ENCODE peak calls at places on chromosomes 6 and 20, in seven cellular contexts. H is activated T-helper 1 cell treated with anti-CD3 and anti-CD28 coated beads, Interleukin-2, amount 50 U/mL, for 16 hours; O is colonic mucosa; E is aorta; R is HL-60; L is KG1; V is Calu3. D is an unnamed sample.

GRCh38 chr6:132865364-132865763 is 51.0 kb downstream of the RPS12 start:
- DNase-seq in H (no peak), O (no peak), E (no peak), R (no peak), L (no peak), V (no peak), D (no peak)

GRCh38 chr20:21608777-21609176 is 94.9 kb upstream of the NKX2-2 start:
- DNase-seq in H (no peak), O (no peak), E (no peak), R (no peak), L (no peak), V (no peak), D (no peak)

GRCh38 chr6:17907467-17908229 is 79.8 kb downstream of the KIF13A start:
- DNase-seq in H (no peak), O (peak), E (peak), R (peak), L (peak), V (peak), D (peak)

GRCh38 chr6:143936986-143937765 is 70.9 kb downstream of the PLAGL1 start:
- DNase-seq in H (no peak), O (no peak), E (no peak), R (no peak), L (no peak), V (no peak), D (no peak)

GRCh38 chr6:169428532-169428931 is 174.9 kb upstream of the THBS2 start:
- DNase-seq in H (no peak), O (no peak), E (no peak), R (no peak), L (no peak), V (no peak), D (no peak)

GRCh38 chr20:5913166-5913565 is 37.2 kb downstream of the TRMT6 start:
- DNase-seq in H (no peak), O (no peak), E (no peak), R (no peak), L (no peak), V (no peak), D (no peak)

GRCh38 chr6:111734068-111734825 is 128.6 kb upstream of the TRAF3IP2 start:
- DNase-seq in H (no peak), O (no peak), E (no peak), R (no peak), L (no peak), V (no peak), D (no peak)

GRCh38 chr6:4017847-4018193 is 61.1 kb downstream of the FAM217A start:
- DNase-seq in H (no peak), O (no peak), E (no peak), R (no peak), L (peak), V (no peak), D (no peak)

GRCh38 chr20:62808211-62808865 is 3.7 kb downstream of the OGFR start:
- DNase-seq in H (peak), O (peak), E (peak), R (no peak), L (peak), V (peak), D (peak)

GRCh38 chr6:14520536-14520935 is 403.0 kb downstream of the CD83 start:
- DNase-seq in H (no peak), O (no peak), E (no peak), R (no peak), L (no peak), V (no peak), D (no peak)

GRCh38 chr6:30810813-30811329 is 66.5 kb upstream of the IER3 start:
- DNase-seq in H (no peak), O (peak), E (peak), R (no peak), L (no peak), V (peak), D (peak)

GRCh38 chr6:45965787-45966186 is 49.9 kb downstream of the CLIC5 start:
- DNase-seq in H (no peak), O (no peak), E (no peak), R (no peak), L (no peak), V (no peak), D (no peak)

GRCh38 chr20:5908981-5909380 is 41.4 kb downstream of the TRMT6 start:
- DNase-seq in H (no peak), O (no peak), E (no peak), R (no peak), L (no peak), V (no peak), D (no peak)

GRCh38 chr6:45116714-45117410 is 211.3 kb upstream of the RUNX2 start:
- DNase-seq in H (no peak), O (no peak), E (no peak), R (no peak), L (no peak), V (no peak), D (no peak)